ENCODE peak calls at places on chromosome 19, in four cellular contexts. One of them, this sample, is unnamed.

GRCh38 chr19:54325194-54325621 is 12.2 kb upstream of the LILRA5 start:
- DNase-seq in activated CD4-positive, alpha-beta T cell treated with anti-CD3 and anti-CD28 coated beads for 24 hours: peak; percentile 49
- DNase-seq in AG10803: peak; percentile 20
- DNase-seq in stimulated activated CD4-positive, alpha-beta T cell treated with anti-CD3 and anti-CD28 coated beads, Interleukin-2, amount 100 ng/mL, for 24 hours: peak; percentile 64
- DNase-seq in this sample: peak; percentile 69

GRCh38 chr19:38975861-38976271 is 324 bp upstream of the FBXO17 start:
- DNase-seq in activated CD4-positive, alpha-beta T cell treated with anti-CD3 and anti-CD28 coated beads for 24 hours: no peak
- DNase-seq in AG10803: peak; percentile 38
- DNase-seq in stimulated activated CD4-positive, alpha-beta T cell treated with anti-CD3 and anti-CD28 coated beads, Interleukin-2, amount 100 ng/mL, for 24 hours: no peak
- DNase-seq in this sample: no peak

GRCh38 chr19:47663435-47663910 is 49.7 kb upstream of the EHD2 start:
- DNase-seq in activated CD4-positive, alpha-beta T cell treated with anti-CD3 and anti-CD28 coated beads for 24 hours: no peak
- DNase-seq in AG10803: peak; percentile 98
- DNase-seq in stimulated activated CD4-positive, alpha-beta T cell treated with anti-CD3 and anti-CD28 coated beads, Interleukin-2, amount 100 ng/mL, for 24 hours: no peak
- DNase-seq in this sample: no peak

GRCh38 chr19:459724-460511 is 915 bp downstream of the SHC2 start:
- DNase-seq in activated CD4-positive, alpha-beta T cell treated with anti-CD3 and anti-CD28 coated beads for 24 hours: no peak
- DNase-seq in AG10803: peak; percentile 8
- DNase-seq in stimulated activated CD4-positive, alpha-beta T cell treated with anti-CD3 and anti-CD28 coated beads, Interleukin-2, amount 100 ng/mL, for 24 hours: no peak
- DNase-seq in this sample: peak; percentile 89

GRCh38 chr19:15631817-15632216 is 8.9 kb upstream of the CYP4F3 start:
- DNase-seq in activated CD4-positive, alpha-beta T cell treated with anti-CD3 and anti-CD28 coated beads for 24 hours: no peak
- DNase-seq in AG10803: no peak
- DNase-seq in stimulated activated CD4-positive, alpha-beta T cell treated with anti-CD3 and anti-CD28 coated beads, Interleukin-2, amount 100 ng/mL, for 24 hours: no peak
- DNase-seq in this sample: no peak

GRCh38 chr19:39676004-39676403 is 20.3 kb downstream of the LGALS16 start:
- DNase-seq in activated CD4-positive, alpha-beta T cell treated with anti-CD3 and anti-CD28 coated beads for 24 hours: no peak
- DNase-seq in AG10803: no peak
- DNase-seq in stimulated activated CD4-positive, alpha-beta T cell treated with anti-CD3 and anti-CD28 coated beads, Interleukin-2, amount 100 ng/mL, for 24 hours: no peak
- DNase-seq in this sample: no peak

GRCh38 chr19:41699231-41699967 is 9.0 kb upstream of the CEACAM5 start:
- DNase-seq in activated CD4-positive, alpha-beta T cell treated with anti-CD3 and anti-CD28 coated beads for 24 hours: no peak
- DNase-seq in AG10803: no peak
- DNase-seq in stimulated activated CD4-positive, alpha-beta T cell treated with anti-CD3 and anti-CD28 coated beads, Interleukin-2, amount 100 ng/mL, for 24 hours: peak; percentile 12
- DNase-seq in this sample: no peak

GRCh38 chr19:42081584-42082258 is 5.8 kb downstream of the ZNF574 start:
- DNase-seq in activated CD4-positive, alpha-beta T cell treated with anti-CD3 and anti-CD28 coated beads for 24 hours: no peak
- DNase-seq in AG10803: peak; percentile 64
- DNase-seq in stimulated activated CD4-positive, alpha-beta T cell treated with anti-CD3 and anti-CD28 coated beads, Interleukin-2, amount 100 ng/mL, for 24 hours: no peak
- DNase-seq in this sample: no peak

GRCh38 chr19:15432018-15432494 is 13.3 kb upstream of the AKAP8L start:
- DNase-seq in activated CD4-positive, alpha-beta T cell treated with anti-CD3 and anti-CD28 coated beads for 24 hours: no peak
- DNase-seq in AG10803: no peak
- DNase-seq in stimulated activated CD4-positive, alpha-beta T cell treated with anti-CD3 and anti-CD28 coated beads, Interleukin-2, amount 100 ng/mL, for 24 hours: peak; percentile 45
- DNase-seq in this sample: peak; percentile 28